ENCODE peak calls at places on chromosomes 6 and 20, in five cellular contexts. A is WTC11, H is GM23338, L is foreskin keratinocyte, N is OCI-LY7. T is an unnamed sample.
A peak's percentile ranks its signal among the peaks of the same experiment; 100 is the strongest.

GRCh38 chr6:6659600-6660327 is 71.2 kb downstream of the LY86 start:
- DNase-seq in A (no peak), H (no peak), L (no peak), N (peak; percentile 66), T (peak; percentile 65)

GRCh38 chr20:15047100-15047499 is 709.7 kb upstream of the FLRT3 start:
- DNase-seq in A (no peak), H (no peak), L (no peak), N (no peak), T (no peak)

GRCh38 chr6:23559587-23560343 is 566.2 kb upstream of the NRSN1 start:
- DNase-seq in A (no peak), H (no peak), L (no peak), N (no peak), T (no peak)

GRCh38 chr6:3209114-3210023 is 18.1 kb downstream of the TUBB2B start:
- DNase-seq in A (peak; percentile 79), H (peak; percentile 94), L (peak; percentile 98), N (peak; percentile 42), T (peak; percentile 60)

GRCh38 chr20:19932170-19932667 is 84.9 kb upstream of the NAA20 start:
- DNase-seq in A (no peak), H (no peak), L (no peak), N (no peak), T (no peak)

GRCh38 chr20:63830821-63831593 is at the start of gene ZBTB46:
- DNase-seq in A (peak; percentile 42), H (peak; percentile 68), L (no peak), N (peak; percentile 71), T (peak; percentile 94)

GRCh38 chr6:41757931-41758640 is 10.9 kb upstream of the PGC start:
- DNase-seq in A (no peak), H (no peak), L (no peak), N (no peak), T (no peak)

GRCh38 chr6:45569210-45569945 is 191.6 kb upstream of the SUPT3H start:
- DNase-seq in A (no peak), H (no peak), L (peak; percentile 55), N (no peak), T (no peak)

GRCh38 chr20:53322651-53323050 is 271.0 kb downstream of the ZNF217 start:
- DNase-seq in A (no peak), H (no peak), L (no peak), N (no peak), T (no peak)

GRCh38 chr6:73262701-73263569 is at the start of gene KHDC1:
- DNase-seq in A (peak; percentile 66), H (peak; percentile 83), L (peak; percentile 4), N (peak; percentile 86), T (peak; percentile 82)

GRCh38 chr20:59081036-59081435 is 38.5 kb upstream of the PRELID3B start:
- DNase-seq in A (no peak), H (no peak), L (no peak), N (no peak), T (no peak)

GRCh38 chr6:148565931-148566663 is 180.7 kb upstream of the UST start:
- DNase-seq in A (no peak), H (no peak), L (peak; percentile 20), N (no peak), T (peak; percentile 44)

GRCh38 chr6:167748046-167748445 is 78.7 kb upstream of the AFDN start:
- DNase-seq in A (no peak), H (no peak), L (no peak), N (no peak), T (no peak)

GRCh38 chr6:90393232-90393884 is 96.7 kb upstream of the BACH2 start:
- DNase-seq in A (peak; percentile 69), H (peak; percentile 88), L (no peak), N (peak; percentile 93), T (peak; percentile 46)

GRCh38 chr6:137043710-137044365 is 927 bp downstream of the IL20RA start:
- DNase-seq in A (peak; percentile 39), H (peak; percentile 66), L (no peak), N (no peak), T (peak; percentile 43)

GRCh38 chr6:139638179-139638872 is 263.9 kb upstream of the CITED2 start:
- DNase-seq in A (no peak), H (no peak), L (no peak), N (no peak), T (no peak)

GRCh38 chr6:35583893-35584688 is 71.4 kb upstream of the TULP1 start:
- DNase-seq in A (peak; percentile 75), H (peak; percentile 91), L (no peak), N (peak; percentile 83), T (peak; percentile 53)

GRCh38 chr6:95365454-95365853 is 211.9 kb upstream of the MANEA start:
- DNase-seq in A (no peak), H (peak; percentile 8), L (no peak), N (no peak), T (no peak)

GRCh38 chr6:112466378-112467151 is 119.4 kb downstream of the RFPL4B start:
- DNase-seq in A (no peak), H (no peak), L (peak; percentile 83), N (no peak), T (no peak)

GRCh38 chr6:83068628-83069027 is 1.2 kb downstream of the DOP1A start:
- DNase-seq in A (no peak), H (no peak), L (no peak), N (no peak), T (no peak)

GRCh38 chr6:158406736-158407135 is 94.5 kb downstream of the TULP4 start:
- DNase-seq in A (no peak), H (no peak), L (no peak), N (no peak), T (no peak)

GRCh38 chr20:1467355-1468116 is 887 bp upstream of the NSFL1C start:
- DNase-seq in A (no peak), H (peak; percentile 60), L (no peak), N (no peak), T (no peak)

GRCh38 chr6:113414511-113414910 is 442.6 kb upstream of the MARCKS start:
- DNase-seq in A (no peak), H (no peak), L (peak; percentile 44), N (peak; percentile 4), T (no peak)

GRCh38 chr6:122246906-122247658 is 152.4 kb upstream of the HSF2 start:
- DNase-seq in A (no peak), H (no peak), L (no peak), N (no peak), T (no peak)

DNA sequence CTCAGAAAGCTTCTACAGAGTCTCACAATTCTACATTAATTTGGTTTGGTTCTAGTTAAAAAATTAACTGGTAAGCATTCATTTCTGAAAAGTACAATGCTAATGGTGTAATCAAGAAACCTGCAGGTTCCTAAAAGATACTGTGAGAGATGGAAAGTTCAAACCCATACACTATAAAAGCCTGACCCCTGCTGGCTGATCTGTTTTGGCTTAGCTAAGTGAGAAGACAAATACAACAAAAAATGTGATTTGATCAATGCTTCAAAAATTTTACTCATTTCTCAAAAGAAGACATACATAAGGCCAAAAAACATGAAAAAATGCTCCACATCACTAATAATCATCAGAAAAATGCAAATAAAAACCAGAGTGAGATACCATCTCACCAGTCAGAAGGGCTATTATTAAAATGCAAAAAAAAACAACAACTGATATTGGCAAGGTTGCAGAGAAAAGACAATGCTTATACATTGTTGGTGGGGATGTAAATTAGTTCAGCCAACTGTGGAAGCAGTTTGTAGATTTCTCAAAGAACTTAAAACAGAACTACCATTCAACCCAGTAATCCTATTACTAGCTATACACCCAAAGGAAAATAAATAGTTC is 102.8 kb downstream of the MOXD1 start:
- DNase-seq in A (peak; percentile 44), H (peak; percentile 84), L (no peak), N (peak; percentile 80), T (peak; percentile 17)
- TF ChIP-seq CTCF in A (peak; percentile 33), H (peak; percentile 72), L (peak; percentile 79), N (peak; percentile 95), T (peak; percentile 55)

GRCh38 chr6:34074064-34074739 is 71.7 kb downstream of the GRM4 start:
- DNase-seq in A (no peak), H (peak; percentile 65), L (no peak), N (no peak), T (no peak)
- TF ChIP-seq CTCF in A (no peak), H (peak; percentile 64), L (no peak), N (no peak), T (no peak)

GRCh38 chr6:219641-220198 is 72.6 kb upstream of the DUSP22 start:
- DNase-seq in A (peak; percentile 27), H (peak; percentile 37), L (no peak), N (peak; percentile 20), T (no peak)

GRCh38 chr6:219019-219570 is 73.2 kb upstream of the DUSP22 start:
- DNase-seq in A (no peak), H (no peak), L (no peak), N (peak; percentile 81), T (no peak)

GRCh38 chr6:218153-219018 is 73.9 kb upstream of the DUSP22 start:
- DNase-seq in A (no peak), H (no peak), L (no peak), N (peak; percentile 87), T (peak; percentile 77)

GRCh38 chr6:215335-216034 is 76.8 kb upstream of the DUSP22 start:
- DNase-seq in A (no peak), H (no peak), L (peak; percentile 49), N (peak; percentile 45), T (no peak)

GRCh38 chr6:217048-217659 is 75.1 kb upstream of the DUSP22 start:
- DNase-seq in A (peak; percentile 79), H (peak; percentile 84), L (no peak), N (peak; percentile 80), T (no peak)
- TF ChIP-seq CTCF in A (peak; percentile 74), H (peak; percentile 83), L (peak; percentile 53), N (peak; percentile 95), T (peak; percentile 50)

DNA sequence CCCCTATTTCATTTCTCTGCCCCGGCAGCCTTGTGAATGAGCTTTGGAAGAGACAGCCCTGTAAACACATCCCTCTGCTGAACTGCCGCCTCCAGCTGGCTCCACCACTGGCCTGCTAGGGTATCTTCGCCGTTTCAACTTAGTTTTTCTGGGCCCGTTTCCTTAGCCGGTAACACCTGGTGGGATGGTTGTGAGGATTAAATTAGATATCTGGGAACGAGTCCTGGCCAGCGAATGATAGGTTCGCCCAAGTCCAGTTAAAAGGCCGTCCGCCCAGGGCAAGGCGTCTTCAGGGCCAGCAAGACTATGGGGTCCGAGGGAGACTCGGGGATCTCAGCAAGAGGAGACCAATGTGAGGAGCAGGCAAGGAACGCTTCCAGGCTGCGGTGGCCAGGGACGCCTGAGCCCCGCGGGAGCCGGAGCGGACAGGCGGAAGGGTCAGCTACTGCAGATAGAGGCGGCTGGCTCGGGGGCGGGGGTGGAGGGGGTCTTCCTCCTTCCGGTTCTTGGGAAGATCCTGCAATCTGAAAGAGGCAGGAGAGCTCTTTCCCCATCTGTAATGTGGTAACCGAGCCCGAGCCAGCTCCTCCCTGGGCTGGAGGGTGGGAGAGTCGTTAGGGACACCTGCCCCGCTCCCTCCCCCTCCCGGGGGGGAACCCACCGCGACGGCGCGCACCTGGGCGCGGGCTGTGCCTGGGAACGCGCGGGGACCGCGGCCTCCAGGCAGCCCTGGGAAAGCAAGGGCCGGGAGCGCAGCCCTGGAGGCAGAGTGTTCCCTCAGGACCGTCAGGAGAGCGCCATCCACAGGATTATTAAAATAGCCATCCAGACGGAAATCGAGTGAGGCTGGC is 4.5 kb upstream of the PTCRA start:
- DNase-seq in A (peak; percentile 85), H (peak; percentile 94), L (no peak), N (no peak), T (peak; percentile 15)
- TF ChIP-seq CTCF in A (no peak), H (peak; percentile 60), L (peak; percentile 22), N (no peak), T (no peak)

GRCh38 chr20:34862724-34863123 is 9.9 kb downstream of the GGT7 start:
- DNase-seq in A (no peak), H (no peak), L (no peak), N (no peak), T (no peak)
- TF ChIP-seq CTCF in A (no peak), H (no peak), L (no peak), N (no peak), T (no peak)

GRCh38 chr6:43817192-43817591 is 47.2 kb downstream of the VEGFA start:
- DNase-seq in A (peak; percentile 65), H (peak; percentile 74), L (no peak), N (peak; percentile 42), T (peak; percentile 45)
- TF ChIP-seq CTCF in A (no peak), H (peak; percentile 71), L (peak; percentile 54), N (peak; percentile 64), T (peak; percentile 19)

GRCh38 chr20:11098888-11099287 is 425.1 kb upstream of the JAG1 start:
- DNase-seq in A (peak; percentile 11), H (peak; percentile 34), L (no peak), N (no peak), T (no peak)
- TF ChIP-seq CTCF in A (no peak), H (peak; percentile 62), L (peak; percentile 56), N (no peak), T (no peak)